ENCODE peak calls at places on chromosomes 5 and 9, in seven cellular contexts. One of them, this sample, is unnamed.

GRCh38 chr9:33939924-33940874 is 108.5 kb downstream of the UBAP2 start:
- DNase-seq in spleen: no peak
- DNase-seq in GM12892: no peak
- DNase-seq in uterus: no peak
- DNase-seq in HCT116: no peak
- DNase-seq in endothelial cell of umbilical vein: no peak
- DNase-seq in H54: no peak
- DNase-seq in this sample: peak

GRCh38 chr5:128163991-128164390 is 80.4 kb downstream of the SLC12A2 start:
- DNase-seq in spleen: no peak
- DNase-seq in GM12892: no peak
- DNase-seq in uterus: no peak
- DNase-seq in HCT116: no peak
- DNase-seq in endothelial cell of umbilical vein: peak
- DNase-seq in H54: peak
- DNase-seq in this sample: no peak

GRCh38 chr9:107948601-107949000 is 459.0 kb upstream of the KLF4 start:
- DNase-seq in spleen: no peak
- DNase-seq in GM12892: no peak
- DNase-seq in uterus: no peak
- DNase-seq in HCT116: no peak
- DNase-seq in endothelial cell of umbilical vein: no peak
- DNase-seq in H54: no peak
- DNase-seq in this sample: no peak

GRCh38 chr9:124724415-124725067 is 46.6 kb downstream of the NR6A1 start:
- DNase-seq in spleen: no peak
- DNase-seq in GM12892: no peak
- DNase-seq in uterus: no peak
- DNase-seq in HCT116: no peak
- DNase-seq in endothelial cell of umbilical vein: no peak
- DNase-seq in H54: no peak
- DNase-seq in this sample: no peak

GRCh38 chr9:124390812-124391658 is 24.2 kb downstream of the PSMB7 start:
- DNase-seq in spleen: no peak
- DNase-seq in GM12892: no peak
- DNase-seq in uterus: no peak
- DNase-seq in HCT116: no peak
- DNase-seq in endothelial cell of umbilical vein: peak
- DNase-seq in H54: peak
- DNase-seq in this sample: no peak

GRCh38 chr5:6502421-6502820 is 53.8 kb downstream of the UBE2QL1 start:
- DNase-seq in spleen: no peak
- DNase-seq in GM12892: no peak
- DNase-seq in uterus: no peak
- DNase-seq in HCT116: no peak
- DNase-seq in endothelial cell of umbilical vein: no peak
- DNase-seq in H54: no peak
- DNase-seq in this sample: no peak

GRCh38 chr5:35598707-35599370 is 18.8 kb upstream of the SPEF2 start:
- DNase-seq in spleen: no peak
- DNase-seq in GM12892: no peak
- DNase-seq in uterus: no peak
- DNase-seq in HCT116: peak
- DNase-seq in endothelial cell of umbilical vein: no peak
- DNase-seq in H54: no peak
- DNase-seq in this sample: peak

GRCh38 chr9:25677301-25678146 is 720 bp downstream of the TUSC1 start:
- DNase-seq in spleen: peak
- DNase-seq in GM12892: no peak
- DNase-seq in uterus: peak
- DNase-seq in HCT116: no peak
- DNase-seq in endothelial cell of umbilical vein: peak
- DNase-seq in H54: peak
- DNase-seq in this sample: peak

GRCh38 chr9:131273146-131273545 is 3.2 kb downstream of the FAM78A start:
- DNase-seq in spleen: peak
- DNase-seq in GM12892: no peak
- DNase-seq in uterus: no peak
- DNase-seq in HCT116: no peak
- DNase-seq in endothelial cell of umbilical vein: peak
- DNase-seq in H54: no peak
- DNase-seq in this sample: peak

GRCh38 chr5:158064331-158065123 is 205.6 kb upstream of the CLINT1 start:
- DNase-seq in spleen: no peak
- DNase-seq in GM12892: no peak
- DNase-seq in uterus: no peak
- DNase-seq in HCT116: no peak
- DNase-seq in endothelial cell of umbilical vein: no peak
- DNase-seq in H54: no peak
- DNase-seq in this sample: no peak

GRCh38 chr5:140253985-140254384 is 48.9 kb downstream of the PFDN1 start:
- DNase-seq in spleen: no peak
- DNase-seq in GM12892: no peak
- DNase-seq in uterus: no peak
- DNase-seq in HCT116: no peak
- DNase-seq in endothelial cell of umbilical vein: no peak
- DNase-seq in H54: no peak
- DNase-seq in this sample: peak

GRCh38 chr5:122967625-122968024 is 68.9 kb downstream of the PPIC start:
- DNase-seq in spleen: no peak
- DNase-seq in GM12892: no peak
- DNase-seq in uterus: no peak
- DNase-seq in HCT116: no peak
- DNase-seq in endothelial cell of umbilical vein: no peak
- DNase-seq in H54: no peak
- DNase-seq in this sample: no peak

GRCh38 chr9:8857330-8858249 is 1058.0 kb upstream of the DMAC1 start:
- DNase-seq in spleen: peak
- DNase-seq in GM12892: no peak
- DNase-seq in uterus: peak
- DNase-seq in HCT116: no peak
- DNase-seq in endothelial cell of umbilical vein: peak
- DNase-seq in H54: peak
- DNase-seq in this sample: peak

GRCh38 chr5:26955161-26955560 is 83.2 kb downstream of the CDH9 start:
- DNase-seq in spleen: no peak
- DNase-seq in GM12892: no peak
- DNase-seq in uterus: no peak
- DNase-seq in HCT116: no peak
- DNase-seq in endothelial cell of umbilical vein: no peak
- DNase-seq in H54: no peak
- DNase-seq in this sample: no peak

GRCh38 chr9:84230355-84231136 is 110.0 kb downstream of the SLC28A3 start:
- DNase-seq in spleen: no peak
- DNase-seq in GM12892: no peak
- DNase-seq in uterus: no peak
- DNase-seq in HCT116: no peak
- DNase-seq in endothelial cell of umbilical vein: no peak
- DNase-seq in H54: no peak
- DNase-seq in this sample: no peak

GRCh38 chr9:131017067-131017466 is 8.1 kb downstream of the LAMC3 start:
- DNase-seq in spleen: no peak
- DNase-seq in GM12892: no peak
- DNase-seq in uterus: no peak
- DNase-seq in HCT116: no peak
- DNase-seq in endothelial cell of umbilical vein: no peak
- DNase-seq in H54: no peak
- DNase-seq in this sample: no peak

GRCh38 chr9:106846847-106847246 is 16.1 kb upstream of the ZNF462 start:
- DNase-seq in spleen: no peak
- DNase-seq in GM12892: no peak
- DNase-seq in uterus: no peak
- DNase-seq in HCT116: no peak
- DNase-seq in endothelial cell of umbilical vein: peak
- DNase-seq in H54: peak
- DNase-seq in this sample: no peak

GRCh38 chr5:144126707-144127106 is 43.8 kb downstream of the YIPF5 start:
- DNase-seq in spleen: no peak
- DNase-seq in GM12892: no peak
- DNase-seq in uterus: no peak
- DNase-seq in HCT116: no peak
- DNase-seq in endothelial cell of umbilical vein: no peak
- DNase-seq in H54: no peak
- DNase-seq in this sample: no peak
- TF ChIP-seq POLR2A in spleen: no peak
- TF ChIP-seq POLR2A in GM12892: no peak
- TF ChIP-seq POLR2A in uterus: no peak
- TF ChIP-seq POLR2A in HCT116: no peak
- TF ChIP-seq POLR2A in endothelial cell of umbilical vein: no peak
- TF ChIP-seq POLR2A in H54: no peak
- TF ChIP-seq POLR2A in this sample: no peak

DNA sequence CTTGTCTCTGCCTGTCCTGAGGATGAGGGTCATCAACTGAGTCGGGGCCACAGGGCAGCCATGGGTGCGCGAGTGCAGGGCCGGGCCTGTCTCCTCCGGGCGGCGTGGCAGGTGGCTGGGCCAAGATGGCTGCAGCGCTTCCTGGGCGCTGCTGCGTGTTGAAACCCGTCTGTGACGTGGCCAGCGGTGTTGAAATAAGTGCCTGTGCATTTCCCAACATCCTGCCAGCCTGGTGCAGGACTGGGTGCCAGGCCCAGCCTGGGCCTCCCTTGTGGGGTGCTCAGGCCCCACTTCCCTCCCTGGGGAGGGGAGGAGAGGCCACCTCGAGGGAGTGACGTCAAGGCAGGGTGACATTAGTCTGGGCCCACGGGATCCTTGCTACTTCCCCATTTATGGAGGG is 45.5 kb downstream of the RXRA start:
- DNase-seq in spleen: peak
- DNase-seq in GM12892: no peak
- DNase-seq in uterus: no peak
- DNase-seq in HCT116: no peak
- DNase-seq in endothelial cell of umbilical vein: no peak
- DNase-seq in H54: no peak
- DNase-seq in this sample: peak
- TF ChIP-seq POLR2A in spleen: no peak
- TF ChIP-seq POLR2A in GM12892: no peak
- TF ChIP-seq POLR2A in uterus: no peak
- TF ChIP-seq POLR2A in HCT116: no peak
- TF ChIP-seq POLR2A in endothelial cell of umbilical vein: no peak
- TF ChIP-seq POLR2A in H54: no peak
- TF ChIP-seq POLR2A in this sample: no peak

DNA sequence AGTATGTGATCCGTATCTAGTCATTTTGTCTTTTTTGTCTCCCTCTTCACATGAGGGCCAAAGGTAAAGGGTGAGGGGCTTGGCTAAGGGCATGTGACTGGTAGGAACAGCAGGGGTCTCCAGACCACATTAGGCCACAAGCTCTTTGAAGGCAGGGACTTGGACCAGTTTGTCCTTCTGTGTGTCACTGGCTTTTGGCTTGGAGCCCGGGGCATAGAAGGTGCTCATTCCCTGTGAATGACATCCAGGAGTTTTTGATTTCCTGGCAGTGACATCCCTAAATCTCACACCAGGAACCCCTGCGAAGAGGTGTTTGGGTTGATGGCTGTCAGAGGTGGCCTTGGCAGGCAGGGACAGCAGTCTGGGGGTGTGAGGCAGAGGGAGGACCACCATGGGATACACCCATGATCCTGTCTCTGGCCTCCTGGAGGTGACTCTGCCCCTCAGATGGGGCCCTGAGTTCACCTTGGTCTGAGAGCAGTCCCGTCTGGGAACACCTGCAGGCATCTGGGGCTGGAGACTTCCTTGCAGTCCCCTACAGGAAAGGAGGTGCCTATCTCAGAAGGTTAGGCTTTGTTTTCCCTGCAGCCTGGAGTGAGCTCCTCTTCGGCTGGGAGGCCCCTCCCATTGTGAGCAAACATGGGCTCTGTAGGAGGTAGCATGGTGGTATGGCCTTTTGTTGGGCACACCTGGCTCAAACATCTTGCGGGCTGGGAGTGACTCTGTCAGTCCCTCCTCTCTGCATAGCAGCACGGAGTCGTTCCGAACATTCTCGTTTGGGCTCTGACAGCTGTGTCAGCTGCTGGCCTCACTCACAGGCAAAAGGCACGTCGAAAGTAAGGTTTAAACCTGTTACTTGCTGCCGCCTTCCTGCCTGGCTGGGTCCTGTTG is 38.6 kb upstream of the PITX1 start:
- DNase-seq in spleen: peak
- DNase-seq in GM12892: no peak
- DNase-seq in uterus: no peak
- DNase-seq in HCT116: no peak
- DNase-seq in endothelial cell of umbilical vein: no peak
- DNase-seq in H54: no peak
- DNase-seq in this sample: no peak
- TF ChIP-seq POLR2A in spleen: no peak
- TF ChIP-seq POLR2A in GM12892: no peak
- TF ChIP-seq POLR2A in uterus: no peak
- TF ChIP-seq POLR2A in HCT116: no peak
- TF ChIP-seq POLR2A in endothelial cell of umbilical vein: no peak
- TF ChIP-seq POLR2A in H54: no peak
- TF ChIP-seq POLR2A in this sample: no peak

DNA sequence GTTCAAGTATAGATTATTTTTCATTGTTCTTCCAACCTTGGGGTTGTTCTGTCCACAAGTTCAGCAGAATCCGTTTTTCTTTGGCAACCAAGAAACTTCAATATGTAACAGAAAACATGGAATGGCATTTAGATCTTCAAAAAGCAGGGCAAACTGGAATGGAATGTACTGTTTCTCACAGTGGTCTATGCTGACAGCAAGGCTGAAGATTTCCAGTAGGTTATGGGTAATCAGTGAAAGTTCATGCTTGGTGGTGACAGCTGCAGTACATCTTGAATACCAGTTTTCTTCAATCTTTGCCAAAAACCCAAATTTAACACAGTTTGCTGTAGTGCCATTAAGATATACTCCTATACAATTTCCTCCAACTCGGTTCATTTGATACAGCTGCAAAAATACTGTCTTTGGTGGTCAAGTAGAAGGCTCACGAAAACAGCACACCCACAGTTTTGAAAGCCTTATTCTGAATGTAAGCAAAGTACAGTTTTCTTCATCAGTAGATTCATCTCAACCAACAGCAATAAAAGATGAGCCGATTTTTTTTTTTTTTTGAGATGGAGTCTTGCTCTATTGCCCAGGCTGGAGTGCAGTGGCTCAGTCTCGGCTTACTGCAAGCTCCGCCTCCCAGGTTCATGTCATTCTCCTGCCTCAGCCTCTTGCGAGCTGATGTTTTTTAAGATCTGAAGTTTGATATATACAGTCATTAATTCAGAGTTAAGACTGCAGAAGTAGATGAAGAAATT is 4.9 kb downstream of the TRIM52 start:
- DNase-seq in spleen: peak
- DNase-seq in GM12892: no peak
- DNase-seq in uterus: no peak
- DNase-seq in HCT116: no peak
- DNase-seq in endothelial cell of umbilical vein: no peak
- DNase-seq in H54: no peak
- DNase-seq in this sample: no peak
- TF ChIP-seq POLR2A in spleen: no peak
- TF ChIP-seq POLR2A in GM12892: no peak
- TF ChIP-seq POLR2A in uterus: no peak
- TF ChIP-seq POLR2A in HCT116: no peak
- TF ChIP-seq POLR2A in endothelial cell of umbilical vein: no peak
- TF ChIP-seq POLR2A in H54: no peak
- TF ChIP-seq POLR2A in this sample: no peak

GRCh38 chr5:131164931-131165727 is at the start of gene HINT1:
- DNase-seq in spleen: peak
- DNase-seq in GM12892: peak
- DNase-seq in uterus: peak
- DNase-seq in HCT116: peak
- DNase-seq in endothelial cell of umbilical vein: peak
- DNase-seq in H54: peak
- DNase-seq in this sample: peak
- TF ChIP-seq POLR2A in spleen: no peak
- TF ChIP-seq POLR2A in GM12892: peak
- TF ChIP-seq POLR2A in uterus: peak
- TF ChIP-seq POLR2A in HCT116: peak
- TF ChIP-seq POLR2A in endothelial cell of umbilical vein: peak
- TF ChIP-seq POLR2A in H54: peak
- TF ChIP-seq POLR2A in this sample: peak